ENCODE peak calls at places on chromosome 19, in seven cellular contexts. G is mammary epithelial cell, L is heart right ventricle, P is GM12865, N is Calu3, I is HFF-Myc, Q is A673. A is an unnamed sample.

GRCh38 chr19:4108767-4109625 is 14.9 kb downstream of the MAP2K2 start:
- DNase-seq in Q (no peak), N (no peak), I (no peak), L (no peak), G (no peak), P (peak), A (no peak)

GRCh38 chr19:42297034-42297433 is 4.9 kb upstream of the PRR19 start:
- DNase-seq in I (no peak), L (no peak), Q (no peak), G (no peak), P (no peak), N (no peak), A (no peak)

GRCh38 chr19:46489445-46490272 is 6.0 kb downstream of the PNMA8B start:
- DNase-seq in P (no peak), I (no peak), N (no peak), Q (no peak), L (peak), G (no peak), A (no peak)

GRCh38 chr19:55247621-55248099 is 11.2 kb downstream of the PPP6R1 start:
- DNase-seq in G (peak), Q (no peak), L (peak), N (peak), I (peak), P (no peak), A (no peak)

GRCh38 chr19:33171916-33172359 is 22.2 kb upstream of the LRP3 start:
- DNase-seq in Q (no peak), I (peak), N (no peak), L (no peak), P (no peak), G (no peak), A (peak)

GRCh38 chr19:10648360-10648759 is 5.8 kb upstream of the ILF3 start:
- DNase-seq in Q (no peak), G (no peak), L (no peak), I (no peak), P (no peak), N (no peak), A (no peak)

GRCh38 chr19:55486971-55487883 is 1.0 kb upstream of the SSC5D start:
- DNase-seq in L (no peak), N (no peak), P (no peak), I (peak), Q (peak), G (peak), A (peak)

GRCh38 chr19:58474997-58475713 is 997 bp upstream of the ZNF446 start:
- DNase-seq in G (no peak), I (no peak), N (no peak), Q (no peak), P (no peak), L (no peak), A (no peak)

GRCh38 chr19:12035220-12036172 is at the start of gene ZNF433:
- DNase-seq in I (peak), G (peak), N (peak), P (peak), Q (peak), L (peak), A (peak)
- TF ChIP-seq CTCF in I (no peak), G (no peak), N (no peak), P (no peak), Q (no peak), L (no peak), A (no peak)

GRCh38 chr19:40519352-40520322 is 52.8 kb downstream of the SPTBN4 start:
- DNase-seq in N (peak), I (no peak), L (peak), Q (peak), P (no peak), G (peak), A (no peak)
- TF ChIP-seq CTCF in N (no peak), I (peak), L (no peak), Q (no peak), P (no peak), G (no peak), A (no peak)

GRCh38 chr19:18450021-18450933 is 12.3 kb upstream of the ISYNA1 start:
- DNase-seq in I (no peak), P (no peak), G (no peak), L (no peak), N (no peak), Q (no peak), A (no peak)
- TF ChIP-seq CTCF in I (no peak), P (no peak), G (no peak), L (no peak), N (no peak), Q (no peak), A (no peak)

GRCh38 chr19:7515091-7515470 is 822 bp upstream of the ZNF358 start:
- DNase-seq in Q (no peak), G (no peak), P (no peak), I (no peak), N (no peak), L (no peak), A (no peak)
- TF ChIP-seq CTCF in Q (no peak), G (no peak), P (no peak), I (no peak), N (no peak), L (no peak), A (no peak)